ENCODE peak calls at places on chromosome 3, in seven cellular contexts. One of them, this sample, is unnamed. For H3K27me3, the result is how much of the 10 kb centered on the place peaks cover.

GRCh38 chr3:156511987-156512677 is 42.8 kb downstream of the SSR3 start:
- DNase-seq in psoas muscle: no peak
- DNase-seq in endodermal cell: no peak
- DNase-seq in ovary: no peak
- DNase-seq in H1: no peak
- DNase-seq in CD8-positive, alpha-beta T cell: no peak
- DNase-seq in neuronal stem cell: no peak
- DNase-seq in this sample: no peak

GRCh38 chr3:150352931-150353330 is 55.2 kb upstream of the TSC22D2 start:
- DNase-seq in neuronal stem cell: no peak
- DNase-seq in endodermal cell: no peak
- DNase-seq in ovary: no peak
- DNase-seq in CD8-positive, alpha-beta T cell: no peak
- DNase-seq in psoas muscle: no peak
- DNase-seq in H1: no peak
- DNase-seq in this sample: no peak

GRCh38 chr3:120420855-120421570 is 29.8 kb downstream of the FSTL1 start:
- DNase-seq in CD8-positive, alpha-beta T cell: no peak
- DNase-seq in psoas muscle: no peak
- DNase-seq in ovary: no peak
- DNase-seq in H1: no peak
- DNase-seq in neuronal stem cell: no peak
- DNase-seq in endodermal cell: peak
- DNase-seq in this sample: no peak

GRCh38 chr3:172257638-172258400 is 190.4 kb downstream of the GHSR start:
- DNase-seq in endodermal cell: no peak
- DNase-seq in ovary: no peak
- DNase-seq in neuronal stem cell: no peak
- DNase-seq in psoas muscle: no peak
- DNase-seq in H1: no peak
- DNase-seq in CD8-positive, alpha-beta T cell: no peak
- DNase-seq in this sample: no peak

GRCh38 chr3:80682235-80682634 is 914.4 kb upstream of the ROBO1 start:
- DNase-seq in ovary: no peak
- DNase-seq in H1: no peak
- DNase-seq in endodermal cell: no peak
- DNase-seq in CD8-positive, alpha-beta T cell: no peak
- DNase-seq in neuronal stem cell: no peak
- DNase-seq in psoas muscle: no peak
- DNase-seq in this sample: no peak

GRCh38 chr3:64223809-64224570 is 1.3 kb downstream of the PRICKLE2 start:
- DNase-seq in H1: no peak
- DNase-seq in endodermal cell: no peak
- DNase-seq in neuronal stem cell: no peak
- DNase-seq in psoas muscle: no peak
- DNase-seq in CD8-positive, alpha-beta T cell: no peak
- DNase-seq in ovary: no peak
- DNase-seq in this sample: no peak

GRCh38 chr3:172147113-172147818 is 107.9 kb downstream of the FNDC3B start:
- DNase-seq in endodermal cell: no peak
- DNase-seq in neuronal stem cell: no peak
- DNase-seq in CD8-positive, alpha-beta T cell: no peak
- DNase-seq in psoas muscle: no peak
- DNase-seq in ovary: no peak
- DNase-seq in H1: no peak
- DNase-seq in this sample: no peak

GRCh38 chr3:5197022-5197421 is 9.5 kb downstream of the EDEM1 start:
- DNase-seq in CD8-positive, alpha-beta T cell: no peak
- DNase-seq in psoas muscle: no peak
- DNase-seq in H1: no peak
- DNase-seq in neuronal stem cell: no peak
- DNase-seq in ovary: no peak
- DNase-seq in endodermal cell: no peak
- DNase-seq in this sample: no peak

GRCh38 chr3:38117748-38118420 is 19.0 kb downstream of the ACAA1 start:
- DNase-seq in CD8-positive, alpha-beta T cell: peak
- DNase-seq in H1: peak
- DNase-seq in ovary: peak
- DNase-seq in psoas muscle: peak
- DNase-seq in neuronal stem cell: no peak
- DNase-seq in endodermal cell: peak
- DNase-seq in this sample: peak

GRCh38 chr3:10088256-10088655 is 19.8 kb downstream of the FANCD2OS start:
- DNase-seq in psoas muscle: no peak
- DNase-seq in CD8-positive, alpha-beta T cell: no peak
- DNase-seq in endodermal cell: no peak
- DNase-seq in ovary: no peak
- DNase-seq in H1: no peak
- DNase-seq in neuronal stem cell: no peak
- DNase-seq in this sample: no peak

GRCh38 chr3:163919154-163919553 is 1159.1 kb downstream of the SI start:
- DNase-seq in neuronal stem cell: no peak
- DNase-seq in ovary: no peak
- DNase-seq in psoas muscle: no peak
- DNase-seq in CD8-positive, alpha-beta T cell: no peak
- DNase-seq in H1: no peak
- DNase-seq in endodermal cell: no peak
- DNase-seq in this sample: no peak

GRCh38 chr3:27079427-27080105 is 289.6 kb downstream of the NEK10 start:
- DNase-seq in H1: no peak
- DNase-seq in CD8-positive, alpha-beta T cell: no peak
- DNase-seq in neuronal stem cell: no peak
- DNase-seq in ovary: no peak
- DNase-seq in endodermal cell: no peak
- DNase-seq in psoas muscle: no peak
- DNase-seq in this sample: no peak

GRCh38 chr3:40173291-40173710 is 136.2 kb upstream of the EIF1B start:
- DNase-seq in H1: no peak
- DNase-seq in CD8-positive, alpha-beta T cell: no peak
- DNase-seq in psoas muscle: no peak
- DNase-seq in endodermal cell: peak
- DNase-seq in ovary: no peak
- DNase-seq in neuronal stem cell: no peak
- DNase-seq in this sample: no peak

GRCh38 chr3:107373896-107374295 is 3.3 kb upstream of the CCDC54 start:
- DNase-seq in H1: no peak
- DNase-seq in ovary: no peak
- DNase-seq in endodermal cell: no peak
- DNase-seq in neuronal stem cell: no peak
- DNase-seq in psoas muscle: no peak
- DNase-seq in CD8-positive, alpha-beta T cell: no peak
- DNase-seq in this sample: no peak

GRCh38 chr3:122603056-122603455 is 25.6 kb downstream of the PARP15 start:
- DNase-seq in endodermal cell: no peak
- DNase-seq in CD8-positive, alpha-beta T cell: no peak
- DNase-seq in ovary: no peak
- DNase-seq in neuronal stem cell: no peak
- DNase-seq in H1: no peak
- DNase-seq in psoas muscle: no peak
- DNase-seq in this sample: no peak

GRCh38 chr3:127733781-127734180 is 61.0 kb downstream of the ABTB1 start:
- DNase-seq in neuronal stem cell: no peak
- DNase-seq in endodermal cell: no peak
- DNase-seq in ovary: no peak
- DNase-seq in CD8-positive, alpha-beta T cell: no peak
- DNase-seq in H1: no peak
- DNase-seq in psoas muscle: no peak
- DNase-seq in this sample: no peak

GRCh38 chr3:105254154-105254553 is 112.6 kb upstream of the ALCAM start:
- DNase-seq in H1: no peak
- DNase-seq in psoas muscle: no peak
- DNase-seq in CD8-positive, alpha-beta T cell: no peak
- DNase-seq in endodermal cell: no peak
- DNase-seq in ovary: no peak
- DNase-seq in neuronal stem cell: no peak
- DNase-seq in this sample: no peak

GRCh38 chr3:177746259-177747021 is 549.2 kb upstream of the TBL1XR1 start:
- DNase-seq in neuronal stem cell: no peak
- DNase-seq in endodermal cell: no peak
- DNase-seq in H1: no peak
- DNase-seq in psoas muscle: no peak
- DNase-seq in CD8-positive, alpha-beta T cell: no peak
- DNase-seq in ovary: no peak
- DNase-seq in this sample: no peak

GRCh38 chr3:193790086-193790990 is 197.3 kb downstream of the OPA1 start:
- DNase-seq in ovary: no peak
- DNase-seq in H1: no peak
- DNase-seq in endodermal cell: peak
- DNase-seq in neuronal stem cell: no peak
- DNase-seq in CD8-positive, alpha-beta T cell: no peak
- DNase-seq in psoas muscle: no peak
- DNase-seq in this sample: no peak

GRCh38 chr3:193791041-193792032 is 198.3 kb downstream of the OPA1 start:
- DNase-seq in neuronal stem cell: no peak
- DNase-seq in CD8-positive, alpha-beta T cell: no peak
- DNase-seq in endodermal cell: peak
- DNase-seq in ovary: no peak
- DNase-seq in psoas muscle: no peak
- DNase-seq in H1: no peak
- DNase-seq in this sample: no peak

GRCh38 chr3:193787496-193787870 is 194.5 kb downstream of the OPA1 start:
- DNase-seq in endodermal cell: peak
- DNase-seq in neuronal stem cell: no peak
- DNase-seq in CD8-positive, alpha-beta T cell: no peak
- DNase-seq in psoas muscle: no peak
- DNase-seq in ovary: no peak
- DNase-seq in H1: no peak
- DNase-seq in this sample: no peak

GRCh38 chr3:193789455-193789854 is 196.4 kb downstream of the OPA1 start:
- DNase-seq in endodermal cell: peak
- DNase-seq in psoas muscle: no peak
- DNase-seq in neuronal stem cell: no peak
- DNase-seq in H1: no peak
- DNase-seq in ovary: no peak
- DNase-seq in CD8-positive, alpha-beta T cell: no peak
- DNase-seq in this sample: no peak

DNA sequence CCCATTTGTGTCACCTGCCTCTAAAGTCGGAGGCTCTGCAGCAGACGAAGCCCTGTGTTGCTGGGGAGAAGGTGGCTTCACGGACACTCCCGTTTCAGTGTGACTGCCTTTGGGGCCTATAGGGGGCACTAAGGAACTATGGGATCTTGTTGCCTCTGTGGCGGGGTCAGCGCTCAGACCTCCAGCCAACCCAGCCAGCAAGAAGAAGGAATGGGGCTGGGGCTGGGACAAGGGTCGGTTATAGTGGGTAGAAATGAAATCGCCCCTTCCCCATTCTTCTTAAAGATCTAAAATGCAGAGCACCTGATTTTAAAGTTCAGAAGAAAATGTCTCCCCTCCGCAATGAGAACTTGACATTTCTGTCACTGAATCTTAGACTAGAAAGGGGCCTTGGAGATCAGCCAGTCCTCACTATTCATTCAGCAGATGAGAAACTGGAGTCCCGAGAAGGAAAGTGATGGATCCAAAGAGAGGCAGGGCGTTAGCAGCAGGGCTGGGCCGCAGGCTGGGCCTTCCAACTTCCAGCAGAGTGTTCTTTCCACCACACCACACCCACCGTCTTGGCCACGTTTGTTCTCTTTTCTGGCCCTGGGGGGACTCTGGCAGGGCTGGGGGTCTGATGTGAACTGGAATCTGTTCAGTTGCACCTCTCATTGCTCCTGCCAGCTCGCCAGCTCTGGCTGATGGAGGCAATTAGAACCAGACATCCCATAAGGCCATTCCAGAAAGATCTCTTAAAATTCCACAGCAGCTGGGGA is 195.4 kb downstream of the OPA1 start:
- DNase-seq in endodermal cell: peak
- DNase-seq in CD8-positive, alpha-beta T cell: no peak
- DNase-seq in psoas muscle: peak
- DNase-seq in neuronal stem cell: peak
- DNase-seq in ovary: peak
- DNase-seq in H1: peak
- DNase-seq in this sample: no peak
- H3K27me3 ChIP-seq in endodermal cell: under half
- H3K27me3 ChIP-seq in CD8-positive, alpha-beta T cell: under half
- H3K27me3 ChIP-seq in psoas muscle: under half
- H3K27me3 ChIP-seq in neuronal stem cell: under half
- H3K27me3 ChIP-seq in ovary: under half
- H3K27me3 ChIP-seq in H1: under half
- H3K27me3 ChIP-seq in this sample: under half

DNA sequence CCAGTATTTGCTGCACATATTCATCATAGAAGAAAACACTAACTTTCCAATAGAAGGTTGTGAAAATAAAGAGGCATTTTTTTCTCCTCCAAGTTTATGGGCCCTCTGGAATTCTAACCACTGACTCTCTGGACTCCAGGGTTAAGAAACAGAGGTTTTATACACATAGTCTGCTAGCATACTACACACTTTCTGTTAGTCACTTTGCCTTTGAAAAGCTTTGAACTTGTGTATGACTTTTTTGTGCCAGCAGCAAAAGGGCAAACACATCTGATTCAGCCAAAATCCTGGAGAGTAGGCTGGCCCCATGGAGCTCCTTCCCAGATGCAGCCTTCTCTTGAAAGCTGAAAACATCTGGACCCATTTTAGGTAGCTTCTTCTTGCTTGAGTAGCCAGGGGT is 6.2 kb downstream of the ZIC4 start:
- DNase-seq in ovary: no peak
- DNase-seq in H1: no peak
- DNase-seq in psoas muscle: no peak
- DNase-seq in neuronal stem cell: no peak
- DNase-seq in endodermal cell: no peak
- DNase-seq in CD8-positive, alpha-beta T cell: no peak
- DNase-seq in this sample: no peak
- H3K27me3 ChIP-seq in ovary: under half
- H3K27me3 ChIP-seq in H1: half or more
- H3K27me3 ChIP-seq in psoas muscle: under half
- H3K27me3 ChIP-seq in neuronal stem cell: under half
- H3K27me3 ChIP-seq in endodermal cell: half or more
- H3K27me3 ChIP-seq in CD8-positive, alpha-beta T cell: under half
- H3K27me3 ChIP-seq in this sample: under half

GRCh38 chr3:157626817-157627216 is 123.6 kb upstream of the VEPH1 start:
- DNase-seq in H1: no peak
- DNase-seq in neuronal stem cell: no peak
- DNase-seq in psoas muscle: no peak
- DNase-seq in endodermal cell: no peak
- DNase-seq in ovary: no peak
- DNase-seq in CD8-positive, alpha-beta T cell: no peak
- DNase-seq in this sample: no peak

DNA sequence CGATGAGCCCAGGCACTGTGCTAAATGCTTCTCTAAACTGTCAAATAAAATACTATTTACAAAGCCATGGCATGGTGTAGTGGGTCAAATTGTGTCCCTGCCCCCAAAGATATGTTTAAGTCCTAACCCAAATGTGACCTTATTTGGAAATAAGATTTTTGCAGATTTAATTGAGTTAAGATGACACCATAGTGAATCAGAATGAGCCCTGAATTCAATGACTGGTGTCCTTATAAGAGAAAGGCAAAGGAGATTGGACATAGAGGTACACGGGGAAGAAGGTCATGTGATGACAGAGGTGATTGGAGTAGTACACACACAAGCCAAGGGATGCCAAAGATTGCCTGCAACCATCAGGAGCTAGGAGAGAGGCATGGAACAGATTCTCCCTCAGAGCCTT is 121.6 kb upstream of the VEPH1 start:
- DNase-seq in CD8-positive, alpha-beta T cell: no peak
- DNase-seq in neuronal stem cell: no peak
- DNase-seq in ovary: no peak
- DNase-seq in psoas muscle: no peak
- DNase-seq in H1: no peak
- DNase-seq in endodermal cell: no peak
- DNase-seq in this sample: no peak
- H3K27me3 ChIP-seq in CD8-positive, alpha-beta T cell: under half
- H3K27me3 ChIP-seq in neuronal stem cell: under half
- H3K27me3 ChIP-seq in ovary: under half
- H3K27me3 ChIP-seq in psoas muscle: under half
- H3K27me3 ChIP-seq in H1: under half
- H3K27me3 ChIP-seq in endodermal cell: under half
- H3K27me3 ChIP-seq in this sample: under half

GRCh38 chr3:45793482-45794176 is 2.7 kb downstream of the SLC6A20 start:
- DNase-seq in endodermal cell: peak
- DNase-seq in H1: no peak
- DNase-seq in ovary: no peak
- DNase-seq in psoas muscle: no peak
- DNase-seq in neuronal stem cell: no peak
- DNase-seq in CD8-positive, alpha-beta T cell: no peak
- DNase-seq in this sample: no peak
- H3K27me3 ChIP-seq in endodermal cell: half or more
- H3K27me3 ChIP-seq in H1: under half
- H3K27me3 ChIP-seq in ovary: under half
- H3K27me3 ChIP-seq in psoas muscle: under half
- H3K27me3 ChIP-seq in neuronal stem cell: under half
- H3K27me3 ChIP-seq in CD8-positive, alpha-beta T cell: under half
- H3K27me3 ChIP-seq in this sample: under half

This sample was measured in aorta.